ENCODE peak calls at places on chromosome 11, in four cellular contexts. One of them, this sample, is unnamed.

GRCh38 chr11:46291441-46292143 is 14.1 kb downstream of the CREB3L1 start:
- DNase-seq in GM12878: no peak
- DNase-seq in HepG2: no peak
- DNase-seq in K562: no peak
- DNase-seq in this sample: no peak

GRCh38 chr11:75802022-75802912 is 12.7 kb upstream of the UVRAG start:
- DNase-seq in GM12878: no peak
- DNase-seq in HepG2: no peak
- DNase-seq in K562: no peak
- DNase-seq in this sample: no peak

GRCh38 chr11:69950120-69950519 is 128.0 kb upstream of the ANO1 start:
- DNase-seq in GM12878: no peak
- DNase-seq in HepG2: peak; percentile 20
- DNase-seq in K562: peak; percentile 87
- DNase-seq in this sample: peak; percentile 89

GRCh38 chr11:118607401-118608267 is at the start of gene PHLDB1:
- DNase-seq in GM12878: no peak
- DNase-seq in HepG2: peak; percentile 45
- DNase-seq in K562: peak; percentile 85
- DNase-seq in this sample: peak; percentile 57

GRCh38 chr11:17864478-17864941 is 129.9 kb downstream of the KCNC1 start:
- DNase-seq in GM12878: no peak
- DNase-seq in HepG2: no peak
- DNase-seq in K562: peak; percentile 51
- DNase-seq in this sample: peak; percentile 53

GRCh38 chr11:130068986-130069683 is 559 bp upstream of the APLP2 start:
- DNase-seq in GM12878: no peak
- DNase-seq in HepG2: no peak
- DNase-seq in K562: no peak
- DNase-seq in this sample: peak; percentile 46

GRCh38 chr11:66958956-66959274 is 732 bp upstream of the PC start:
- DNase-seq in GM12878: no peak
- DNase-seq in HepG2: no peak
- DNase-seq in K562: no peak
- DNase-seq in this sample: no peak

GRCh38 chr11:110199184-110199981 is 97.0 kb downstream of the RDX start:
- DNase-seq in GM12878: no peak
- DNase-seq in HepG2: peak; percentile 20
- DNase-seq in K562: no peak
- DNase-seq in this sample: no peak

GRCh38 chr11:85021066-85021465 is 606.1 kb downstream of the DLG2 start:
- DNase-seq in GM12878: no peak
- DNase-seq in HepG2: no peak
- DNase-seq in K562: no peak
- DNase-seq in this sample: no peak

GRCh38 chr11:134373591-134374052 is 38.4 kb downstream of the B3GAT1 start:
- DNase-seq in GM12878: no peak
- DNase-seq in HepG2: no peak
- DNase-seq in K562: no peak
- DNase-seq in this sample: no peak

GRCh38 chr11:34192481-34193401 is 87.3 kb downstream of the NAT10 start:
- DNase-seq in GM12878: no peak
- DNase-seq in HepG2: no peak
- DNase-seq in K562: no peak
- DNase-seq in this sample: no peak

GRCh38 chr11:124623861-124624525 is 1.3 kb downstream of the TBRG1 start:
- DNase-seq in GM12878: no peak
- DNase-seq in HepG2: no peak
- DNase-seq in K562: no peak
- DNase-seq in this sample: no peak

GRCh38 chr11:122491486-122491885 is 164.0 kb upstream of the UBASH3B start:
- DNase-seq in GM12878: no peak
- DNase-seq in HepG2: no peak
- DNase-seq in K562: no peak
- DNase-seq in this sample: no peak

GRCh38 chr11:122488892-122489291 is 166.6 kb upstream of the UBASH3B start:
- DNase-seq in GM12878: no peak
- DNase-seq in HepG2: no peak
- DNase-seq in K562: no peak
- DNase-seq in this sample: no peak

DNA sequence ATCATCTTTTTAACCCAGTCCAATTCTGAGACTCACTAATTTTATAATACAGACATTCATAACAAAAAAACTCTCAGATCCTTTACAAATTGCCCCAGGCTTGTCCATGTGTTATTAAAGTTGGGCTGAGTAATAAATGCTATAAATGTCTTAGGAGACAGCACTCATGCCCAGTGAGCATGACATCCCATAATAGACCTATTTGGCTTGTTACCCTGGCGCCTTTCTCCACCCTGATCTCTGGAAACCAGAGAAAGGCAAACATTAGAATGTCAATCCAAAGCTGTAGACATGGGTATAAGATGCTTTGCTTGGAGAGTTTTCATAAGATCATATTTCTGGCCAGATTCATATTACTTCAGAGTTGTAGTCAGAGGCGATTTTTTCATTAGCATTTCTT is 161.4 kb upstream of the UBASH3B start:
- DNase-seq in GM12878: no peak
- DNase-seq in HepG2: no peak
- DNase-seq in K562: no peak
- DNase-seq in this sample: no peak
- TF ChIP-seq CBFB in GM12878: no peak
- TF ChIP-seq CBFB in HepG2: no peak
- TF ChIP-seq CBFB in K562: no peak
- TF ChIP-seq CBFB in this sample: no peak

GRCh38 chr11:117002639-117003305 is 95.5 kb downstream of the SIK3 start:
- DNase-seq in GM12878: no peak
- DNase-seq in HepG2: no peak
- DNase-seq in K562: no peak
- DNase-seq in this sample: no peak

GRCh38 chr11:117009905-117010605 is 88.2 kb downstream of the SIK3 start:
- DNase-seq in GM12878: no peak
- DNase-seq in HepG2: no peak
- DNase-seq in K562: no peak
- DNase-seq in this sample: no peak

GRCh38 chr11:117000741-117001096 is 97.5 kb downstream of the SIK3 start:
- DNase-seq in GM12878: no peak
- DNase-seq in HepG2: no peak
- DNase-seq in K562: no peak
- DNase-seq in this sample: no peak

GRCh38 chr11:117010808-117011540 is 87.3 kb downstream of the SIK3 start:
- DNase-seq in GM12878: no peak
- DNase-seq in HepG2: no peak
- DNase-seq in K562: no peak
- DNase-seq in this sample: no peak

GRCh38 chr11:117005758-117006157 is 92.5 kb downstream of the SIK3 start:
- DNase-seq in GM12878: no peak
- DNase-seq in HepG2: no peak
- DNase-seq in K562: no peak
- DNase-seq in this sample: no peak
- TF ChIP-seq NR2C2 in GM12878: no peak
- TF ChIP-seq NR2C2 in HepG2: no peak
- TF ChIP-seq NR2C2 in K562: no peak
- TF ChIP-seq NR2C2 in this sample: no peak

GRCh38 chr11:19433791-19434190 is 193.0 kb upstream of the E2F8 start:
- DNase-seq in GM12878: no peak
- DNase-seq in HepG2: no peak
- DNase-seq in K562: no peak
- DNase-seq in this sample: no peak

GRCh38 chr11:19441288-19441687 is 200.5 kb upstream of the E2F8 start:
- DNase-seq in GM12878: no peak
- DNase-seq in HepG2: no peak
- DNase-seq in K562: peak; percentile 19
- DNase-seq in this sample: no peak

GRCh38 chr11:19436932-19437331 is 196.2 kb upstream of the E2F8 start:
- DNase-seq in GM12878: no peak
- DNase-seq in HepG2: no peak
- DNase-seq in K562: no peak
- DNase-seq in this sample: no peak

GRCh38 chr11:19435306-19435989 is 194.7 kb upstream of the E2F8 start:
- DNase-seq in GM12878: no peak
- DNase-seq in HepG2: no peak
- DNase-seq in K562: no peak
- DNase-seq in this sample: no peak

DNA sequence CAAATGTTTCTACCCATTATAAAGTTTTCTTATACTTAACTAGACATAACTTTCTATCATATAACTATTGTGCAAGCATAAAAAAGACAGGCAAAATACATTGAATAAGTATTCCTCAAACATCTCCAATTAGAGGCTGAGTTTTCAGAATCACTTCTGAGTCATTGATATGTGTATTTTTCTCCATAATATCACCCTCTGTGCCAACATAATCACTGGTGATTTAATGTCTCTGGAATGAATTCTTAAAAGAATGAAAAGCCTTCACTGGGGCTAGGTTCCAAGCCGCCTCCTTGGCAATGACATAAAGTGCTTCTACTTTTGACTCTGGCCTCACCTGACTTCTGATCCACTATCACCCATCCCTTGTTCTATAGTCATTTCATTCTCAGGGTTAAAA is 197.0 kb upstream of the E2F8 start:
- DNase-seq in GM12878: no peak
- DNase-seq in HepG2: no peak
- DNase-seq in K562: no peak
- DNase-seq in this sample: no peak
- TF ChIP-seq ATF2 in GM12878: no peak
- TF ChIP-seq ATF2 in HepG2: no peak
- TF ChIP-seq ATF2 in K562: no peak
- TF ChIP-seq ATF2 in this sample: no peak

DNA sequence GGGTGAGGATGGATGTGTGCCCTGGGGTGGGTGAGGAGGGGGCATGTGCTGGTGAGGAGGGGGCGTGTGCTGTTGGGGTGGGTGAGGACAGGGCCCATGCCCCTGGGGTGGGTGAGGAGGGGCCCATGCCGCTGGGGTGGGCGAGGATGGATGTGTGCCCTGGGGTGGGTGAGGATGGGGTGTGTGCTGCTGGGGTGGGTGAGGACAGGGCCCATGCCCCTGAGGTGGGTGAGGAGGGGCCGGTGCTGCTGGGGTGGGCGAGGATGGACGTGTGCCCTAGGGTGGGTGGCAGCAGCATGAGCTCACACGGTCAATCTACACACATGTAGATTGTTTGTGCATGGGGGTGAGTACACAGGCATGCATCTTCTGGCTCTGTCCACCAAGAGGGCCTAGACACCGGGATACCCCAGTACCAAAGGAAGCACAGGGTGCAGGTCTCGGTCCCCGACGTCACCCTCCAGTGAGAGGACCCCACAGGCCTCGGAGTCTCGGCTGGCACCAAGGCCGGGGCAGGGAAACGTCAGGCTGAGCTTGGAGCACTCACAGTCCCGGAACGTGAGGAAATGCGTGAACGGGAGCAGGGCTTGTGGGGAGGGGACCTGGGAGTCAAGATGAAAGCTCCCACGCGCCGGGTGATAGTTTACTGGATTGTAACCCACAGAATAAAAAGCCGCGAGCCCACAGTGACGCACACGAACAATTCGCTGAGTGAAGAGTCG is 37.4 kb upstream of the TOLLIP start:
- DNase-seq in GM12878: no peak
- DNase-seq in HepG2: no peak
- DNase-seq in K562: no peak
- DNase-seq in this sample: no peak
- TF ChIP-seq CBFB in GM12878: no peak
- TF ChIP-seq CBFB in HepG2: no peak
- TF ChIP-seq CBFB in K562: no peak
- TF ChIP-seq CBFB in this sample: no peak

This sample was measured in WTC11.